ENCODE peak calls at places on chromosomes 7 and 10, in four cellular contexts. One of them, this sample, is unnamed.

GRCh38 chr7:23226841-23227450 is 19.6 kb upstream of the GPNMB start:
- DNase-seq in K562: no peak
- DNase-seq in GM12878: no peak
- DNase-seq in HL-60: no peak
- DNase-seq in this sample: no peak

GRCh38 chr10:67602268-67602950 is 93.6 kb downstream of the CTNNA3 start:
- DNase-seq in K562: no peak
- DNase-seq in GM12878: no peak
- DNase-seq in HL-60: no peak
- DNase-seq in this sample: no peak

GRCh38 chr7:33654641-33655040 is 250.7 kb upstream of the BMPER start:
- DNase-seq in K562: no peak
- DNase-seq in GM12878: no peak
- DNase-seq in HL-60: no peak
- DNase-seq in this sample: no peak

GRCh38 chr7:99170730-99171074 is 26.8 kb upstream of the SMURF1 start:
- DNase-seq in K562: no peak
- DNase-seq in GM12878: no peak
- DNase-seq in HL-60: no peak
- DNase-seq in this sample: no peak

GRCh38 chr10:115093776-115094361 is 704 bp downstream of the ATRNL1 start:
- DNase-seq in K562: no peak
- DNase-seq in GM12878: no peak
- DNase-seq in HL-60: no peak
- DNase-seq in this sample: peak; percentile 38

GRCh38 chr7:3217166-3217565 is 83.9 kb upstream of the SDK1 start:
- DNase-seq in K562: no peak
- DNase-seq in GM12878: no peak
- DNase-seq in HL-60: no peak
- DNase-seq in this sample: no peak

GRCh38 chr10:32039745-32040144 is 16.5 kb downstream of the KIF5B start:
- DNase-seq in K562: no peak
- DNase-seq in GM12878: no peak
- DNase-seq in HL-60: no peak
- DNase-seq in this sample: no peak

GRCh38 chr10:109963439-109963838 is 40.1 kb upstream of the XPNPEP1 start:
- DNase-seq in K562: no peak
- DNase-seq in GM12878: no peak
- DNase-seq in HL-60: no peak
- DNase-seq in this sample: no peak

GRCh38 chr7:40405991-40406390 is 271.2 kb downstream of the SUGCT start:
- DNase-seq in K562: no peak
- DNase-seq in GM12878: no peak
- DNase-seq in HL-60: no peak
- DNase-seq in this sample: no peak

GRCh38 chr7:157690833-157691382 is 354.1 kb downstream of the DNAJB6 start:
- DNase-seq in K562: no peak
- DNase-seq in GM12878: no peak
- DNase-seq in HL-60: no peak
- DNase-seq in this sample: no peak

GRCh38 chr10:102997998-102998397 is 79.9 kb downstream of the CNNM2 start:
- DNase-seq in K562: no peak
- DNase-seq in GM12878: peak; percentile 33
- DNase-seq in HL-60: no peak
- DNase-seq in this sample: peak; percentile 29

GRCh38 chr7:14351167-14351566 is 361.7 kb upstream of the ETV1 start:
- DNase-seq in K562: no peak
- DNase-seq in GM12878: no peak
- DNase-seq in HL-60: no peak
- DNase-seq in this sample: no peak

GRCh38 chr10:132163278-132163765 is 23.4 kb upstream of the DPYSL4 start:
- DNase-seq in K562: peak; percentile 73
- DNase-seq in GM12878: no peak
- DNase-seq in HL-60: no peak
- DNase-seq in this sample: peak; percentile 75
- TF ChIP-seq POLR2AphosphoS5 in K562: no peak
- TF ChIP-seq POLR2AphosphoS5 in GM12878: no peak
- TF ChIP-seq POLR2AphosphoS5 in HL-60: no peak
- TF ChIP-seq POLR2AphosphoS5 in this sample: no peak

DNA sequence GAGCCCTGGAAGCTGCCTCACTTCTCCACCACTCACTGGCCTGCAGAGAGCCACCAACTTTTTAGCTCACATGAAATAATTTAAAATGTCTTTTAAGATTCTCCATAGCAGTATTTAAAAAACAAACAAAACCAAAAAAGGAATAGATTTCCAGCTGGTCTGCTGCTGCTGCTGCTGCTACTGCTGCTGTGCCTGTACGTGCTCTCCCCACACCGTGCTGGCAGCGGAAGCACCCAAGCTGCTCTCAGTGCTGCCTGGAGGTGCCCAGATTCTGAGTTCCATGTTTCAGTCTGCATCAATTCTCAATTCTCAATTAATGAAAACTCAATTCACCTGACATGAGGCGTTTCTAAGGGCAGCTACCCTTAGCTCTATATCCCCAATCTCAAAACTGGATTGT is 146.0 kb downstream of the USP6NL start:
- DNase-seq in K562: no peak
- DNase-seq in GM12878: no peak
- DNase-seq in HL-60: no peak
- DNase-seq in this sample: no peak
- TF ChIP-seq SPI1 in K562: no peak
- TF ChIP-seq SPI1 in GM12878: no peak
- TF ChIP-seq SPI1 in HL-60: no peak
- TF ChIP-seq SPI1 in this sample: no peak

GRCh38 chr10:30784896-30785605 is 155.5 kb upstream of the LYZL2 start:
- DNase-seq in K562: no peak
- DNase-seq in GM12878: no peak
- DNase-seq in HL-60: no peak
- DNase-seq in this sample: peak; percentile 49
- TF ChIP-seq POLR2AphosphoS5 in K562: no peak
- TF ChIP-seq POLR2AphosphoS5 in GM12878: no peak
- TF ChIP-seq POLR2AphosphoS5 in HL-60: no peak
- TF ChIP-seq POLR2AphosphoS5 in this sample: no peak

GRCh38 chr10:49310460-49310859 is 11.5 kb downstream of the C10orf71 start:
- DNase-seq in K562: no peak
- DNase-seq in GM12878: no peak
- DNase-seq in HL-60: no peak
- DNase-seq in this sample: no peak
- TF ChIP-seq SPI1 in K562: no peak
- TF ChIP-seq SPI1 in GM12878: no peak
- TF ChIP-seq SPI1 in HL-60: no peak
- TF ChIP-seq SPI1 in this sample: no peak

DNA sequence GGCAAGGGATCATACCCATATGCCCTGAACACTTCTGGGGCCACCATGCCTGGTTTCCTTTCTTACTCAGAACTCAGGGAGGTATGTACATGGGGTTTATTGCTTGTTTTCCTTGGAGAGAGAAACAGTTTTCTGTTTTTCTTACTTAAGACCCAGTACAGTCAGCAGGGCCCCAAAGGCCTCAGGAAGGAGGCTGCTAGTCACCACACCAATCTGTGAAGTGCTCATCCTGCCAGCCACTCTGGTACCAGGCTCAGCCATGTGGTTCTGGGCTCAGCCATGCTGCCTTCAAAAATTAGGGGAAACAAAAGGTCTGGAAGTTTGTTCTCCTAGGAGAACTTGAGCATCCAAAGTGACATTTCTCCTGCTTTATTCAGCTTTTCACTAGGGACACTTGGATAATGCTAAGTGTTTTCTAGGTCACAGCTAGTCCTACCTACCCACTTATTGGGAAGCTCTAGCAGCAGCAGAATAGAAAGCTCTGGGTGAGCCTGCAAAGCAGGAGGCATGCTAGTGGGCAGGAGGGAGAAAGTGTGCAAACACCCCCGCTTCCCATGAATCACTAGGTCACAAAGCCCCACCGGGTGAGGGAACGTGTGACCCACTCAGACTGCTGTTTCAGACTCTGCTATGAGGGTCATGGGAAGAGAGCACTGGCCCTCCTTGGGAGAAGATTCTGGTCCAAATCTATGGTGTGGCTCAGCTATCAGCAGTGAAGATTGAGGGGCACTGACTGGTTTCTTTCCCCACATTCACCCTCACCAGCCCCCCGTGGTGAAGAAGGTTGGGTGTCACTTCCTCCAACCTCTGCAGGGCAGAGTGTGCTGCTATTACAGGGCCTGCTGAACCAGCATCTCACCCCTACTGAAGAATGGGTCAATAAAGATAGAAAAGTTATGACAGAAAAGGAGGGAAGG is 23.9 kb downstream of the NUDCD3 start:
- DNase-seq in K562: no peak
- DNase-seq in GM12878: no peak
- DNase-seq in HL-60: no peak
- DNase-seq in this sample: no peak
- TF ChIP-seq POLR2AphosphoS5 in K562: no peak
- TF ChIP-seq POLR2AphosphoS5 in GM12878: no peak
- TF ChIP-seq POLR2AphosphoS5 in HL-60: no peak
- TF ChIP-seq POLR2AphosphoS5 in this sample: no peak